ENCODE peak calls at places on chromosomes 16 and 17, in seven cellular contexts. K, M, G, E, R, C and J are unnamed samples.

GRCh38 chr16:10992112-10992511 is 47.7 kb downstream of the CLEC16A start:
- DNase-seq in R (no peak), M (no peak), C (no peak), G (no peak), E (no peak), K (peak; percentile 88), J (no peak)

GRCh38 chr17:58202859-58203258 is 10.3 kb downstream of the EPX start:
- DNase-seq in R (no peak), M (no peak), E (no peak), C (no peak), G (no peak), K (no peak), J (no peak)

GRCh38 chr16:66079671-66080070 is 286.8 kb upstream of the CDH5 start:
- DNase-seq in M (no peak), E (no peak), K (no peak), G (no peak), C (no peak), R (no peak), J (no peak)

GRCh38 chr17:17692353-17693252 is 11.3 kb downstream of the RAI1 start:
- DNase-seq in E (no peak), R (no peak), K (no peak), M (no peak), G (no peak), C (peak; percentile 31), J (no peak)

GRCh38 chr17:35244345-35245195 is 1.7 kb downstream of the SLFN5 start:
- DNase-seq in G (peak; percentile 79), E (peak; percentile 71), K (peak; percentile 75), M (peak; percentile 91), R (peak; percentile 50), C (peak; percentile 73), J (no peak)

GRCh38 chr16:19384656-19385055 is 33.0 kb upstream of the TMC5 start:
- DNase-seq in C (peak; percentile 90), M (peak; percentile 80), G (peak; percentile 56), R (no peak), K (no peak), E (no peak), J (no peak)

GRCh38 chr17:69757794-69758430 is 317.1 kb upstream of the KCNJ16 start:
- DNase-seq in E (no peak), M (no peak), R (no peak), K (peak; percentile 40), C (peak; percentile 72), G (no peak), J (no peak)

GRCh38 chr17:40122944-40123810 is 1.4 kb downstream of the MSL1 start:
- DNase-seq in C (peak; percentile 33), E (peak; percentile 65), K (peak; percentile 46), R (peak; percentile 68), M (peak; percentile 68), G (peak; percentile 55), J (no peak)

GRCh38 chr17:48779421-48779820 is 37.6 kb downstream of the TTLL6 start:
- DNase-seq in K (no peak), M (no peak), E (no peak), C (no peak), G (no peak), R (no peak), J (no peak)

GRCh38 chr17:21539146-21539545 is 153.2 kb upstream of the KCNJ18 start:
- DNase-seq in E (no peak), G (no peak), C (peak; percentile 74), M (no peak), K (no peak), R (no peak), J (no peak)

GRCh38 chr16:3836641-3837040 is 43.9 kb downstream of the CREBBP start:
- DNase-seq in R (no peak), G (no peak), C (no peak), M (no peak), E (no peak), K (no peak), J (no peak)

GRCh38 chr17:44903012-44903685 is 3.9 kb upstream of the EFTUD2 start:
- DNase-seq in C (no peak), M (peak; percentile 47), K (no peak), R (no peak), G (no peak), E (no peak), J (no peak)

GRCh38 chr17:56917559-56918296 is 3.9 kb upstream of the TRIM25 start:
- DNase-seq in E (no peak), K (no peak), M (no peak), C (no peak), R (no peak), G (no peak), J (no peak)

GRCh38 chr16:46857261-46857962 is 26.4 kb upstream of the C16orf87 start:
- DNase-seq in E (no peak), K (peak; percentile 66), R (no peak), M (peak; percentile 63), G (no peak), C (peak; percentile 44), J (no peak)

GRCh38 chr17:8464941-8465340 is 29.3 kb downstream of the NDEL1 start:
- DNase-seq in E (no peak), G (no peak), M (no peak), R (no peak), C (no peak), K (no peak), J (no peak)

GRCh38 chr17:79038545-79039135 is 14.7 kb downstream of the C1QTNF1 start:
- DNase-seq in E (no peak), G (no peak), K (peak; percentile 55), M (peak; percentile 58), R (no peak), C (peak; percentile 94), J (no peak)

GRCh38 chr17:73422121-73422520 is 110.3 kb upstream of the CDC42EP4 start:
- DNase-seq in E (no peak), C (no peak), G (no peak), K (no peak), R (no peak), M (no peak), J (no peak)

GRCh38 chr16:2992383-2993081 is 12.3 kb upstream of the PKMYT1 start:
- DNase-seq in K (no peak), M (no peak), E (no peak), C (peak; percentile 82), R (no peak), G (no peak), J (no peak)

GRCh38 chr16:88588754-88589153 is 18.6 kb downstream of the ZC3H18 start:
- DNase-seq in E (no peak), C (no peak), G (no peak), K (no peak), R (no peak), M (no peak), J (no peak)

GRCh38 chr17:3318336-3318735 is 20.2 kb upstream of the OR3A1 start:
- DNase-seq in G (no peak), M (no peak), E (no peak), R (no peak), C (peak; percentile 37), K (no peak), J (no peak)

GRCh38 chr16:1309888-1310831 is 724 bp downstream of the UBE2I start:
- DNase-seq in K (peak; percentile 32), R (peak; percentile 83), E (peak; percentile 62), G (peak; percentile 49), M (peak; percentile 81), C (no peak), J (no peak)

GRCh38 chr17:14303343-14304221 is 2.7 kb downstream of the HS3ST3B1 start:
- DNase-seq in G (no peak), K (peak; percentile 32), C (no peak), R (no peak), M (no peak), E (no peak), J (no peak)

GRCh38 chr16:13866073-13866472 is 53.9 kb upstream of the ERCC4 start:
- DNase-seq in R (peak; percentile 73), C (peak; percentile 76), K (peak; percentile 48), M (peak; percentile 69), G (peak; percentile 72), E (peak; percentile 72), J (peak; percentile 7)

GRCh38 chr16:81094771-81095251 is 1.4 kb downstream of the GCSH start:
- DNase-seq in R (no peak), E (no peak), K (peak; percentile 22), C (no peak), M (no peak), G (no peak), J (no peak)
- H3K4me3 ChIP-seq in R (no peak overlapping the region), E (peak overlapping the region; percentile 62), K (peak overlapping the region; percentile 69), C (peak overlapping the region; percentile 91), M (peak overlapping the region; percentile 76), G (no peak overlapping the region), J (peak overlapping the region; percentile 88)

GRCh38 chr17:74645010-74645409 is 21.5 kb upstream of the CD300E start:
- DNase-seq in E (no peak), K (no peak), R (no peak), M (no peak), G (no peak), C (no peak), J (no peak)

GRCh38 chr17:74647871-74648672 is 24.5 kb upstream of the CD300E start:
- DNase-seq in R (no peak), M (peak; percentile 15), G (no peak), K (no peak), E (no peak), C (no peak), J (no peak)

GRCh38 chr17:74643826-74644225 is 20.3 kb upstream of the CD300E start:
- DNase-seq in E (no peak), M (no peak), G (no peak), C (no peak), R (no peak), K (no peak), J (no peak)

GRCh38 chr17:74644419-74644818 is 20.9 kb upstream of the CD300E start:
- DNase-seq in C (no peak), M (no peak), K (no peak), E (no peak), G (no peak), R (no peak), J (no peak)

GRCh38 chr17:74646231-74646630 is 22.7 kb upstream of the CD300E start:
- DNase-seq in R (no peak), C (peak; percentile 61), G (no peak), M (no peak), K (no peak), E (no peak), J (no peak)
- TF ChIP-seq CTCF in R (no peak), C (peak; percentile 75), G (peak; percentile 2), M (peak; percentile 33), K (no peak), E (no peak), J (peak; percentile 64)

DNA sequence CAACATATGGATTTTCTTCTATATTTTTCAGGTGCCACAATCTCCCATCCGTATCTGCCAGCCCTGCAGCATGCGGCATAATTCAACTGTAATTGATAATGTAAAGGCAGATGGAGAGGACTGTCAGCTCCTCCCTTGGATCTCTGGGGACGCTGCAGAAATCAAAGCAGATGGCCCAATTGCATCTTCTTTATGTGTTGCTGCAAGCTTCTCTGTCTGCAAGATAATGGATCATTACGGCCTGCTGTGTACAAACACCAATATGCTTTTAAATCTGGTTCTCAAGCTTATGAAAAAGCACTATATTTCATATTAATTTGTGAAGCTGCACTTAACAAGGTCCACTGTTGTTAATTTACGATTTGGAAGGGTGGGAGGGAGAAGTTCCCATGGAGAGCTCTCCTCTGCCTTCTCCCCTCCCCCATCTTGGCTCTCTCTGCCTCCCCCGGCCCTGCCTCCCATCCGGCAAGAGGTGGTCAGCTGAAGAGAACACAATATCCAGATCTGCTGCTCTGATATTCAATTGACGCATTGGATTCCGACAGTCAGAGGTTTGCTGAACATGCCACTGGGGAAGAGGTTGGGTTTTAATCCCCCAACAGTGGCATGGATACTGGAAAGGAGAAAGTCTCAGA is 607.5 kb downstream of the TOX3 start:
- DNase-seq in R (no peak), G (no peak), M (no peak), K (no peak), E (no peak), C (no peak), J (no peak)
- H3K4me3 ChIP-seq in R (no peak overlapping the region), G (no peak overlapping the region), M (no peak overlapping the region), K (no peak overlapping the region), E (no peak overlapping the region), C (no peak overlapping the region), J (no peak overlapping the region)

GRCh38 chr16:76265434-76266045 is 11.7 kb upstream of the CNTNAP4 start:
- DNase-seq in C (peak; percentile 53), K (peak; percentile 16), R (no peak), E (no peak), M (peak; percentile 51), G (no peak), J (peak; percentile 8)
- TF ChIP-seq CTCF in C (peak; percentile 51), K (peak; percentile 56), R (no peak), E (no peak), M (peak; percentile 14), G (no peak), J (peak; percentile 90)